ENCODE peak calls at places on chromosomes 16 and 17, in five cellular contexts. N is heart left ventricle, F is NT2/D1, X is A549, Z is upper lobe of right lung. U is an unnamed sample. For H3K4me1 and H3K9me3, the result is how much of the 10 kb centered on the place peaks cover.

GRCh38 chr17:30160419-30161172 is 44.0 kb downstream of the NSRP1 start:
- DNase-seq in N (no peak), F (no peak), X (no peak), Z (no peak), U (no peak)

GRCh38 chr17:78664476-78665384 is 87.5 kb upstream of the DNAH17 start:
- DNase-seq in N (no peak), F (no peak), X (no peak), Z (peak), U (no peak)

GRCh38 chr16:25045696-25046381 is 30.7 kb upstream of the ARHGAP17 start:
- DNase-seq in N (no peak), F (no peak), X (no peak), Z (no peak), U (no peak)

GRCh38 chr16:71637398-71637797 is 11.4 kb downstream of the MARVELD3 start:
- DNase-seq in N (peak), F (peak), X (no peak), Z (no peak), U (no peak)

GRCh38 chr17:58277107-58277506 is 3.6 kb downstream of the MPO start:
- DNase-seq in N (no peak), F (peak), X (no peak), Z (no peak), U (no peak)

GRCh38 chr17:2860045-2860444 is 63.8 kb downstream of the RAP1GAP2 start:
- DNase-seq in N (no peak), F (no peak), X (no peak), Z (no peak), U (no peak)

GRCh38 chr16:7763111-7763510 is 430.5 kb downstream of the RBFOX1 start:
- DNase-seq in N (no peak), F (no peak), X (no peak), Z (no peak), U (no peak)

GRCh38 chr17:38464723-38465419 is 36.6 kb downstream of the ARHGAP23 start:
- DNase-seq in N (peak), F (no peak), X (peak), Z (peak), U (no peak)

GRCh38 chr17:14590458-14591250 is 289.8 kb downstream of the HS3ST3B1 start:
- DNase-seq in N (no peak), F (no peak), X (no peak), Z (no peak), U (no peak)

GRCh38 chr16:84593825-84594724 is 23.8 kb downstream of the COTL1 start:
- DNase-seq in N (peak), F (no peak), X (no peak), Z (peak), U (no peak)

GRCh38 chr17:57442914-57443571 is 186.7 kb downstream of the MSI2 start:
- DNase-seq in N (peak), F (no peak), X (no peak), Z (no peak), U (no peak)

GRCh38 chr17:30332057-30332542 is 1.8 kb downstream of the TMIGD1 start:
- DNase-seq in N (no peak), F (no peak), X (no peak), Z (no peak), U (no peak)

GRCh38 chr16:5447734-5448133 is 350.1 kb upstream of the EEF2KMT start:
- DNase-seq in N (no peak), F (no peak), X (no peak), Z (no peak), U (no peak)

GRCh38 chr16:83732536-83732935 is 75.2 kb upstream of the HSBP1 start:
- DNase-seq in N (no peak), F (no peak), X (no peak), Z (no peak), U (no peak)

DNA sequence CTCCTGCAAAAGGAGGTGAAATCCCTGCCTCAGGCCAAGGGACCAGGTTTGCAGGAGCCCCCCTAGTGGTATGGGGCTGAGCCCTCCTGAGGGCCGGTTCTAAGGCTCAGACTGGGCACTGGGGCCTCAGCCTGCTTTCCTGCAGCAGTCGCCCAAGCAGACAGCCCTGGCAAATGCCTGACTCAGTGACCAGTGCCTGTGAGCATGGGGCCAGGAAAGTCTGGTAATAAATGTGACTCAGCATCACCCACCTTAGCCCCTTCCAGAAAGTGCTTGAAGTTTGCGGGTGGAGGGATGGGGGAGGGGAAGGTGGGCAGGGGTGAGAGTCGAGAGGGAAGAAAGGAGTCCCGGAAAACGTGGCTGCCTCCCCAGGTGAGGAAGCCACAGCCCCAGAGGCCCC is 2.1 kb downstream of the MC1R start:
- DNase-seq in N (no peak), F (no peak), X (no peak), Z (no peak), U (no peak)
- H3K4me3 ChIP-seq in N (no peak), F (no peak), X (peak), Z (no peak), U (no peak)

DNA sequence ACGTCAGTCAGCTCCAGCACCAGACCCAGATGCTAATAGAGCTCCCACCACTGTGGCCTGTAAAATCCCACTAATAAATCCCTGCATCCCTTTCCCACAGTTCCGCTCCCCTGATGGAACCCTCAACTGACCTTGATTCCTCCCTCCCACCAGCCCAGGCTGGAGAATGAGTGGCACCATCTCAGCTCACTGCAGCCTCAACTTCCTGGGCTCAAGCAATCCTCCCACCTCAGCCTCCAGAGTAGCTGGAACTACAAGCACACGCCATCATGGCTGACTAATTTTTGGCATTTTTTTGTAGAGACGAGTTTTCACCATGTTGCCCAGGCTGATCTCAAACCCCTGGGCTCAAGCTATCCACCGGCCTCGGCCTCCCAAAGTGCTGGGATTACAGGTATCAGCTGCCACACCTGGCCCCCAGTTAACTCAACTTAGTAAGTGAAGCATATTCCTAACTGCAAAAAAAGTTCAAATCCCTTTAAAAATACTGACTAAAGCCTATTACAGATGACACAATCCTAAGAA is 15.6 kb downstream of the USP7 start:
- DNase-seq in N (no peak), F (no peak), X (no peak), Z (no peak), U (no peak)
- H3K4me1 ChIP-seq in N (half or more), F (under half), X (under half), Z (half or more), U (under half)

DNA sequence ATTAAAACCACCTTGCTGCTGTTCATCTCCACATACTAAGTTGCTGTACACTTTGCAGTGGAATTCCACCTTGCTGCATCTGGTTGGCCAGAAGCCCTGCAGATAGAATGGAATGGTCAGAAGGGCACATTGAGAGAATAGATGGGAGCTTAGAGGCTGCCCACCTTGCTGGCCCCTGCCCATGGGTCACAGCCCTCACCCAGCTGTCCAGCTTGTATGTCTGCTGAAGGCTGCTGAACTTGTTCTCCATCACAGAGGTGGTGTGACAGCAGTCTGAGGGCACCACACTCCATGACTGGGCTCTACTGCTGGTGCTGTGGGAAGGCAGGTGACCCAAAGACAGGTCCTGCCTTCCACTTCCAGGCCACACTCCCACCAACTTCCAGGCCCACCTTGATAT is 1755.4 kb downstream of the TP53TG3F start:
- DNase-seq in N (no peak), F (no peak), X (no peak), Z (no peak), U (no peak)
- H3K9me3 ChIP-seq in N (under half), F (under half), X (under half), Z (under half), U (under half)

GRCh38 chr16:23754594-23755483 is at the start of gene CHP2:
- DNase-seq in N (peak), F (no peak), X (no peak), Z (peak), U (no peak)
- H3K4me3 ChIP-seq in N (peak), F (peak), X (peak), Z (peak), U (no peak)

DNA sequence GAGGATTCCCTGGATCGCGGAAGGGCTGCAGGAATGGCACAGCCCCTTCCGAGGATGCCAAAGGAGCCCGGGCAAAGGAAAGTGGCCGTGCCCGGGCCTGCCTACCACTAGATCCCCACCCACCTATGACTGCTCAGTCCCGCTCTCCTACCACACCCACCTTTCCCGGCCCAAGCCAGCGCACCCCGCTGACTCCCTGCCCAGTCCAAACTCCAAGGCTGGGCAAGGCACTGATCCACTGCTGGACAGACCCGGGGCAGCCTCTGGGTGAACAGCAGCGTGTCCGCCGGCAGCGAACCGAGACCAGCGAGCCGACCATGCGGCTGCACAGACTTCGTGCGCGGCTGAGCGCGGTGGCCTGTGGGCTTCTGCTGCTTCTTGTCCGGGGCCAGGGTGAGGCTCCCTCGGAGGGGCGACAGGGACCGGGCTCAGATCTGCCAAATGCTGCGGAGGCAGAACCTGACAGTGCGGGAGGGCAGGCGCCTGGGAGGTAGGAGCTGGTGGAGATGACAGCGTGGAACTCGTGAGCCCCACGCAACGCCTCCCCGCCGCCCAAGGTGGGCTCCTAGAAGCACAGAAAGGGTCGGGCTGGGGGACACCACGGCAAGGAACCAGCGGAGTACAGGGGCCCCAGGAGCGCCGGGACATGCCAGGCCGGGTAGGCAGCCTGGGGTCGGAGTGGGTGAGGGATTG is at the start of gene CES2:
- DNase-seq in N (peak), F (no peak), X (no peak), Z (no peak), U (no peak)
- H3K4me1 ChIP-seq in N (under half), F (under half), X (under half), Z (under half), U (under half)

DNA sequence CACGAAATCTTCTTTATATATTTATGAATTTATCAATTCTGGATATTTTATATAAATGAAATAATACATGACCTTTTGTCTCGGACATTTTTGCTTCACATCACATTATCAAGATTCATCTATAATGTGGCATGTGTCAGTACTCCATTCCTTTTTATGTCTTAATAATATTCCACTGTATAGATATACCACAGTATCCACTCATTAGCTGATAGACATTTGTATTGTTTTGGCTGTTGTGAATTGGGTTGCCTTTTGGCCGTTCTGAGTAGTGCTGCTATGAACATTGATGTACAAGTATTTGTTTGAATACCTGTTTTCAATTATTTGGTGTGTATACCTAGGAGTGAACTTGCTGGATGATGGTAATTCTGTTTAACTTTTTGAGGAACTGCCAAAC is 323.8 kb upstream of the CA10 start:
- DNase-seq in N (no peak), F (no peak), X (no peak), Z (no peak), U (no peak)
- H3K9me3 ChIP-seq in N (under half), F (under half), X (under half), Z (under half), U (under half)

GRCh38 chr17:8965394-8966168 is at the start of gene PIK3R5:
- DNase-seq in N (peak), F (peak), X (no peak), Z (peak), U (peak)
- H3K4me3 ChIP-seq in N (peak), F (peak), X (no peak), Z (peak), U (peak)

GRCh38 chr17:50953518-50953830 is 87.3 kb upstream of the TOB1 start:
- DNase-seq in N (no peak), F (no peak), X (no peak), Z (no peak), U (no peak)
- H3K4me1 ChIP-seq in N (half or more), F (under half), X (half or more), Z (under half), U (under half)

GRCh38 chr16:63789603-63790002 is 1332.3 kb downstream of the CDH11 start:
- DNase-seq in N (no peak), F (peak), X (no peak), Z (no peak), U (no peak)
- H3K9me3 ChIP-seq in N (under half), F (under half), X (under half), Z (under half), U (under half)

DNA sequence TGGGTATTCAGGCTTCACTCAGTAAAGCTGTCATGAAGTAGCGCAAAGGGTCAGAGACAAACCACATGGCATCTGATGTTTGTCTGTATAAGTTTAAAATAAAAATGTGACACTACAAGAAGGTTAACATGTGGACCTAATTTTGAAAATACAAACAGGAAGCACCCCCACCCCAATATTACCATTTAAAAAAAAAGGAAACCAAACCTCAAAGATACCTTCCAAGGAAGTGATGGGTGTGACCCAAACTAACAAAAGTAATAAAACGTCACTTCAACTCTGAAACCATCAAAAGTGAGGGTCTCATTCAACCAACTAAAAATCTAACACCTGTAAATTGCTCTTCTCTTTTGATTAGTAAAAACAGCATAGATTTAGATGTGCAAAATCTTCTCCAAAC is 3.6 kb downstream of the STAT5B start:
- DNase-seq in N (no peak), F (no peak), X (no peak), Z (no peak), U (no peak)
- H3K4me3 ChIP-seq in N (no peak), F (no peak), X (no peak), Z (no peak), U (no peak)